ENCODE peak calls at places on chromosome 13, in seven cellular contexts. N, U, W, R, E, C and I are unnamed samples.
A peak's percentile ranks its signal among the peaks of the same experiment; 100 is the strongest.

GRCh38 chr13:44815507-44816074 is 173.7 kb downstream of the NUFIP1 start:
- DNase-seq in N (peak; percentile 24), U (no peak), W (peak; percentile 96), R (peak; percentile 91), E (no peak), C (no peak), I (peak; percentile 92)

GRCh38 chr13:44692173-44692713 is 116.1 kb upstream of the TSC22D1 start:
- DNase-seq in N (no peak), U (no peak), W (peak; percentile 43), R (peak; percentile 33), E (no peak), C (no peak), I (no peak)

GRCh38 chr13:46382224-46382623 is 4.8 kb downstream of the RUBCNL start:
- DNase-seq in N (no peak), U (no peak), W (no peak), R (no peak), E (no peak), C (no peak), I (no peak)

GRCh38 chr13:44026194-44026593 is 146.5 kb downstream of the LACC1 start:
- DNase-seq in N (no peak), U (no peak), W (no peak), R (no peak), E (no peak), C (no peak), I (no peak)

GRCh38 chr13:37127706-37128241 is 22.3 kb upstream of the CSNK1A1L start:
- DNase-seq in N (no peak), U (no peak), W (peak; percentile 50), R (peak; percentile 14), E (no peak), C (no peak), I (peak; percentile 72)

GRCh38 chr13:71137106-71137505 is 729.9 kb downstream of the DACH1 start:
- DNase-seq in N (no peak), U (no peak), W (no peak), R (no peak), E (no peak), C (no peak), I (no peak)

GRCh38 chr13:73894995-73895571 is 239.1 kb downstream of the KLF12 start:
- DNase-seq in N (no peak), U (no peak), W (no peak), R (no peak), E (no peak), C (no peak), I (no peak)

GRCh38 chr13:61180245-61180644 is 235.4 kb downstream of the PCDH20 start:
- DNase-seq in N (no peak), U (no peak), W (no peak), R (no peak), E (no peak), C (no peak), I (no peak)

GRCh38 chr13:36029171-36029570 is 102.0 kb downstream of the DCLK1 start:
- DNase-seq in N (no peak), U (no peak), W (peak; percentile 97), R (peak; percentile 68), E (no peak), C (no peak), I (no peak)

GRCh38 chr13:73228546-73228945 is 169.7 kb downstream of the KLF5 start:
- DNase-seq in N (no peak), U (no peak), W (no peak), R (peak; percentile 40), E (no peak), C (no peak), I (no peak)

GRCh38 chr13:29480893-29481525 is 114.5 kb downstream of the SLC7A1 start:
- DNase-seq in N (no peak), U (no peak), W (no peak), R (no peak), E (no peak), C (no peak), I (no peak)

GRCh38 chr13:35768551-35768950 is 292.1 kb upstream of the MAB21L1 start:
- DNase-seq in N (no peak), U (no peak), W (peak; percentile 64), R (no peak), E (no peak), C (no peak), I (no peak)

GRCh38 chr13:38981096-38981495 is 9.5 kb downstream of the STOML3 start:
- DNase-seq in N (no peak), U (no peak), W (no peak), R (no peak), E (no peak), C (no peak), I (no peak)

GRCh38 chr13:78599911-78600310 is 3.4 kb downstream of the POU4F1 start:
- DNase-seq in N (no peak), U (no peak), W (no peak), R (no peak), E (no peak), C (no peak), I (no peak)

GRCh38 chr13:70864731-70865130 is 756.5 kb upstream of the KLHL1 start:
- DNase-seq in N (no peak), U (no peak), W (no peak), R (no peak), E (no peak), C (no peak), I (no peak)

GRCh38 chr13:94345374-94346195 is 133.9 kb downstream of the DCT start:
- DNase-seq in N (no peak), U (no peak), W (no peak), R (peak; percentile 19), E (no peak), C (no peak), I (no peak)

DNA sequence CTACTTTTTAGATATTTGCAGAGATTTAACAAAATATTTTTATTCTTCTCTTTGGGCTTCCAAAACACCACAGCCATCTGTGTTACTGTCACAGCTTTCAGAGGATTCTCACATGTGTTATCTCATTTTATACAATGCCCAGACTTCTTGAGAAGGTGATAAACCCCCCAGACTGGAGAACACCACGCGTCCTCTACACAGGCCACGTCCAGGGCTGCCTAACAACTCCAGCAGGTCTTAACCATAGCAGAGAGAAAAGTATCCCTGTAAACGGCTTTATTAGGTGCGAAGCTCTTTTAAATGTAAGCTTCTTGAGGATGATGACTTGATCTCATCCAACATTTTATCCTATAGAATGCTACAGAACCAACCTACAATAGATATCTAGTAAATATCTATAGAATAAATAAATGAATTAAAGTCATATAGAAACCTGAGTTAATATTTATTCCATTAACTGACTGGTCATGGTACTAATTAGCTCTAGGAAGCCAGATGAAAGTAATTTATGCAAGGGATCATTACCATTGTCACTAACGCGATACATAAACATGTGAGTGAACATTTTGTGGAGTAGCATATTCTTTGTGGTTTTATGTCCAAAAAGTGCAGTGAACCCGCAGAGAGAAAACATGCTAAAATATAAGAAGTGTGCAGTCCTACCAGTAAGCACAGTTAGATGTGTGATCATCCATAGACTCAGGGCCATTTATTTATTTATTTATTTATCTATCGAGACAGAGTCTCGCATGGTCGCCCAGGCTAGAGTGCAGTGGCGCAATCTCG is 1.8 kb downstream of the GPR183 start:
- DNase-seq in N (no peak), U (no peak), W (no peak), R (no peak), E (no peak), C (no peak), I (no peak)
- H3K4me3 ChIP-seq in N (peak overlapping the region; percentile 16), U (peak overlapping the region; percentile 31), W (no peak overlapping the region), R (no peak overlapping the region), E (peak overlapping the region; percentile 58), C (peak overlapping the region; percentile 16), I (no peak overlapping the region)

GRCh38 chr13:27960362-27961226 is 8.5 kb downstream of the CDX2 start:
- DNase-seq in N (peak; percentile 91), U (peak; percentile 93), W (peak; percentile 34), R (peak; percentile 78), E (no peak), C (peak; percentile 35), I (no peak)

GRCh38 chr13:27961227-27962085 is 7.7 kb downstream of the CDX2 start:
- DNase-seq in N (peak; percentile 37), U (no peak), W (no peak), R (no peak), E (no peak), C (no peak), I (no peak)

GRCh38 chr13:27958928-27959539 is 10.1 kb downstream of the CDX2 start:
- DNase-seq in N (peak; percentile 27), U (no peak), W (no peak), R (no peak), E (no peak), C (no peak), I (no peak)

GRCh38 chr13:27962128-27962841 is 6.8 kb downstream of the CDX2 start:
- DNase-seq in N (peak; percentile 65), U (no peak), W (no peak), R (no peak), E (no peak), C (no peak), I (no peak)

GRCh38 chr13:27959976-27960361 is 9.1 kb downstream of the CDX2 start:
- DNase-seq in N (no peak), U (no peak), W (no peak), R (no peak), E (no peak), C (no peak), I (no peak)
- H3K27me3 ChIP-seq in N (peaks cover 8% of the 10 kb centered on the region), U (no peaks in the 10 kb centered on the region), W (peaks cover 85% of the 10 kb centered on the region), R (peaks cover 18% of the 10 kb centered on the region), E (peaks cover 45% of the 10 kb centered on the region), C (peaks cover 100% of the 10 kb centered on the region), I (peaks cover 88% of the 10 kb centered on the region)

GRCh38 chr13:30880151-30880551 is 25.9 kb upstream of the MEDAG start:
- DNase-seq in N (no peak), U (no peak), W (peak; percentile 16), R (no peak), E (no peak), C (no peak), I (no peak)

GRCh38 chr13:30880756-30881155 is 25.3 kb upstream of the MEDAG start:
- DNase-seq in N (no peak), U (no peak), W (peak; percentile 89), R (peak; percentile 74), E (no peak), C (no peak), I (peak; percentile 81)

GRCh38 chr13:30874111-30874510 is 32.0 kb upstream of the MEDAG start:
- DNase-seq in N (no peak), U (no peak), W (no peak), R (no peak), E (no peak), C (no peak), I (no peak)

GRCh38 chr13:30874561-30874960 is 31.5 kb upstream of the MEDAG start:
- DNase-seq in N (no peak), U (no peak), W (no peak), R (no peak), E (no peak), C (no peak), I (no peak)

DNA sequence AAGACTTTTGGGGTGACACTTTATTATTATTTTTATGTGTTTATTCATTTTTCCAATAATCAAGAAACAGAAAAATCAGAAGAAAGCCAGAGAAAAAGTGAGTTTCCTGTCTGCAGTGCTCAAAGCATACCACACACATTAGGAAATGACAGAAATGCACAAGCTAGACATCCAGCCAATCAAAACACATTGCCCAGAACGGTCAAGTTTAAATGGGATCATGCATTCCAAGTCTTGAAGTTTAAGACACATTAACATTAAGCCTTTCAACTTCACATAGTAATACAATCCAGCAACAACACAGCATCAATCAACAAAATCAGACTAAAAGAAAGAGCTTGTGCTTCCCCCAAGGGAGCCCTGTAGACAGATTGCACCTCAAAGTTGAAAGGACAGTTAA is 28.7 kb upstream of the MEDAG start:
- DNase-seq in N (no peak), U (no peak), W (peak; percentile 65), R (no peak), E (no peak), C (no peak), I (no peak)
- TF ChIP-seq CTCF in N (no peak), U (no peak), W (no peak), R (no peak), E (no peak), C (no peak), I (no peak)

GRCh38 chr13:59120297-59120843 is 1043.4 kb downstream of the DIAPH3 start:
- DNase-seq in N (no peak), U (no peak), W (no peak), R (no peak), E (no peak), C (no peak), I (no peak)
- H3K4me3 ChIP-seq in N (no peak overlapping the region), U (no peak overlapping the region), W (no peak overlapping the region), R (no peak overlapping the region), E (no peak overlapping the region), C (no peak overlapping the region), I (no peak overlapping the region)